ENCODE peak calls at places on chromosomes 1 and 21, in six cellular contexts. One of them, this sample, is unnamed.

GRCh38 chr1:78743626-78744025 is 94.0 kb downstream of the IFI44 start:
- DNase-seq in GM10248: no peak
- DNase-seq in LNCaP clone FGC: no peak
- DNase-seq in Calu3: no peak
- DNase-seq in tibial nerve: no peak
- DNase-seq in fibroblast of mammary gland: peak; percentile 68
- DNase-seq in this sample: no peak

GRCh38 chr21:41895643-41896493 is 16.7 kb upstream of the PRDM15 start:
- DNase-seq in GM10248: peak; percentile 53
- DNase-seq in LNCaP clone FGC: no peak
- DNase-seq in Calu3: no peak
- DNase-seq in tibial nerve: no peak
- DNase-seq in fibroblast of mammary gland: no peak
- DNase-seq in this sample: no peak

GRCh38 chr1:150889650-150890416 is 2.9 kb downstream of the CTXND2 start:
- DNase-seq in GM10248: no peak
- DNase-seq in LNCaP clone FGC: no peak
- DNase-seq in Calu3: no peak
- DNase-seq in tibial nerve: no peak
- DNase-seq in fibroblast of mammary gland: no peak
- DNase-seq in this sample: no peak

GRCh38 chr1:224579526-224579925 is 36.6 kb upstream of the CNIH3 start:
- DNase-seq in GM10248: no peak
- DNase-seq in LNCaP clone FGC: no peak
- DNase-seq in Calu3: no peak
- DNase-seq in tibial nerve: no peak
- DNase-seq in fibroblast of mammary gland: peak; percentile 77
- DNase-seq in this sample: no peak

GRCh38 chr1:160826546-160826945 is 30.6 kb downstream of the LY9 start:
- DNase-seq in GM10248: no peak
- DNase-seq in LNCaP clone FGC: no peak
- DNase-seq in Calu3: peak; percentile 27
- DNase-seq in tibial nerve: no peak
- DNase-seq in fibroblast of mammary gland: no peak
- DNase-seq in this sample: no peak

GRCh38 chr1:41804176-41804575 is 114.5 kb downstream of the HIVEP3 start:
- DNase-seq in GM10248: no peak
- DNase-seq in LNCaP clone FGC: no peak
- DNase-seq in Calu3: no peak
- DNase-seq in tibial nerve: no peak
- DNase-seq in fibroblast of mammary gland: no peak
- DNase-seq in this sample: no peak

GRCh38 chr1:156591181-156591431 is 470 bp upstream of the NAXE start:
- DNase-seq in GM10248: no peak
- DNase-seq in LNCaP clone FGC: no peak
- DNase-seq in Calu3: no peak
- DNase-seq in tibial nerve: no peak
- DNase-seq in fibroblast of mammary gland: no peak
- DNase-seq in this sample: no peak

GRCh38 chr1:22048351-22049192 is 3.9 kb upstream of the CDC42 start:
- DNase-seq in GM10248: no peak
- DNase-seq in LNCaP clone FGC: no peak
- DNase-seq in Calu3: no peak
- DNase-seq in tibial nerve: no peak
- DNase-seq in fibroblast of mammary gland: peak; percentile 63
- DNase-seq in this sample: peak; percentile 28

GRCh38 chr21:14560139-14560538 is 14.0 kb upstream of the SAMSN1 start:
- DNase-seq in GM10248: no peak
- DNase-seq in LNCaP clone FGC: no peak
- DNase-seq in Calu3: no peak
- DNase-seq in tibial nerve: no peak
- DNase-seq in fibroblast of mammary gland: no peak
- DNase-seq in this sample: no peak

GRCh38 chr1:171218661-171219060 is 29.6 kb upstream of the FMO1 start:
- DNase-seq in GM10248: no peak
- DNase-seq in LNCaP clone FGC: no peak
- DNase-seq in Calu3: no peak
- DNase-seq in tibial nerve: no peak
- DNase-seq in fibroblast of mammary gland: no peak
- DNase-seq in this sample: no peak

GRCh38 chr1:61451214-61451968 is 273.6 kb downstream of the TM2D1 start:
- DNase-seq in GM10248: no peak
- DNase-seq in LNCaP clone FGC: no peak
- DNase-seq in Calu3: no peak
- DNase-seq in tibial nerve: no peak
- DNase-seq in fibroblast of mammary gland: no peak
- DNase-seq in this sample: no peak

GRCh38 chr1:68145418-68146126 is 86.8 kb downstream of the WLS start:
- DNase-seq in GM10248: no peak
- DNase-seq in LNCaP clone FGC: peak; percentile 28
- DNase-seq in Calu3: peak; percentile 49
- DNase-seq in tibial nerve: no peak
- DNase-seq in fibroblast of mammary gland: no peak
- DNase-seq in this sample: no peak

GRCh38 chr1:228366851-228367741 is 39.5 kb downstream of the TRIM11 start:
- DNase-seq in GM10248: no peak
- DNase-seq in LNCaP clone FGC: no peak
- DNase-seq in Calu3: no peak
- DNase-seq in tibial nerve: no peak
- DNase-seq in fibroblast of mammary gland: no peak
- DNase-seq in this sample: no peak

GRCh38 chr1:59186656-59187055 is 110.2 kb upstream of the FGGY start:
- DNase-seq in GM10248: no peak
- DNase-seq in LNCaP clone FGC: no peak
- DNase-seq in Calu3: no peak
- DNase-seq in tibial nerve: no peak
- DNase-seq in fibroblast of mammary gland: peak; percentile 67
- DNase-seq in this sample: no peak

GRCh38 chr1:208154679-208155078 is 89.5 kb downstream of the PLXNA2 start:
- DNase-seq in GM10248: no peak
- DNase-seq in LNCaP clone FGC: no peak
- DNase-seq in Calu3: peak; percentile 72
- DNase-seq in tibial nerve: no peak
- DNase-seq in fibroblast of mammary gland: no peak
- DNase-seq in this sample: no peak

GRCh38 chr1:5831600-5832335 is 160.5 kb downstream of the NPHP4 start:
- DNase-seq in GM10248: no peak
- DNase-seq in LNCaP clone FGC: no peak
- DNase-seq in Calu3: no peak
- DNase-seq in tibial nerve: no peak
- DNase-seq in fibroblast of mammary gland: no peak
- DNase-seq in this sample: no peak

GRCh38 chr1:168121314-168122029 is 15.3 kb downstream of the GPR161 start:
- DNase-seq in GM10248: no peak
- DNase-seq in LNCaP clone FGC: peak; percentile 59
- DNase-seq in Calu3: no peak
- DNase-seq in tibial nerve: peak; percentile 52
- DNase-seq in fibroblast of mammary gland: peak; percentile 93
- DNase-seq in this sample: no peak

GRCh38 chr21:27764056-27764455 is 797.2 kb upstream of the ADAMTS5 start:
- DNase-seq in GM10248: no peak
- DNase-seq in LNCaP clone FGC: no peak
- DNase-seq in Calu3: no peak
- DNase-seq in tibial nerve: no peak
- DNase-seq in fibroblast of mammary gland: no peak
- DNase-seq in this sample: no peak

GRCh38 chr21:27761623-27762022 is 794.7 kb upstream of the ADAMTS5 start:
- DNase-seq in GM10248: no peak
- DNase-seq in LNCaP clone FGC: peak; percentile 1
- DNase-seq in Calu3: no peak
- DNase-seq in tibial nerve: no peak
- DNase-seq in fibroblast of mammary gland: no peak
- DNase-seq in this sample: no peak

GRCh38 chr21:27756191-27756590 is 789.3 kb upstream of the ADAMTS5 start:
- DNase-seq in GM10248: no peak
- DNase-seq in LNCaP clone FGC: no peak
- DNase-seq in Calu3: no peak
- DNase-seq in tibial nerve: no peak
- DNase-seq in fibroblast of mammary gland: peak; percentile 25
- DNase-seq in this sample: no peak

GRCh38 chr21:27759820-27760219 is 792.9 kb upstream of the ADAMTS5 start:
- DNase-seq in GM10248: no peak
- DNase-seq in LNCaP clone FGC: peak; percentile 14
- DNase-seq in Calu3: peak; percentile 28
- DNase-seq in tibial nerve: no peak
- DNase-seq in fibroblast of mammary gland: no peak
- DNase-seq in this sample: no peak

GRCh38 chr21:27759091-27759659 is 792.3 kb upstream of the ADAMTS5 start:
- DNase-seq in GM10248: no peak
- DNase-seq in LNCaP clone FGC: no peak
- DNase-seq in Calu3: peak; percentile 43
- DNase-seq in tibial nerve: no peak
- DNase-seq in fibroblast of mammary gland: no peak
- DNase-seq in this sample: no peak
- TF ChIP-seq CTCF in GM10248: peak; percentile 25
- TF ChIP-seq CTCF in LNCaP clone FGC: peak; percentile 46
- TF ChIP-seq CTCF in Calu3: peak; percentile 62
- TF ChIP-seq CTCF in tibial nerve: no peak
- TF ChIP-seq CTCF in fibroblast of mammary gland: peak; percentile 33
- TF ChIP-seq CTCF in this sample: no peak

GRCh38 chr1:202124107-202124506 is 1.4 kb downstream of the GPR37L1 start:
- DNase-seq in GM10248: no peak
- DNase-seq in LNCaP clone FGC: no peak
- DNase-seq in Calu3: no peak
- DNase-seq in tibial nerve: no peak
- DNase-seq in fibroblast of mammary gland: no peak
- DNase-seq in this sample: no peak

GRCh38 chr1:202121006-202121405 is 1.7 kb upstream of the GPR37L1 start:
- DNase-seq in GM10248: no peak
- DNase-seq in LNCaP clone FGC: no peak
- DNase-seq in Calu3: no peak
- DNase-seq in tibial nerve: no peak
- DNase-seq in fibroblast of mammary gland: no peak
- DNase-seq in this sample: no peak

GRCh38 chr1:202125611-202126010 is 2.9 kb downstream of the GPR37L1 start:
- DNase-seq in GM10248: no peak
- DNase-seq in LNCaP clone FGC: no peak
- DNase-seq in Calu3: no peak
- DNase-seq in tibial nerve: no peak
- DNase-seq in fibroblast of mammary gland: no peak
- DNase-seq in this sample: no peak

GRCh38 chr1:202123336-202123813 is 658 bp downstream of the GPR37L1 start:
- DNase-seq in GM10248: no peak
- DNase-seq in LNCaP clone FGC: no peak
- DNase-seq in Calu3: no peak
- DNase-seq in tibial nerve: no peak
- DNase-seq in fibroblast of mammary gland: no peak
- DNase-seq in this sample: no peak

DNA sequence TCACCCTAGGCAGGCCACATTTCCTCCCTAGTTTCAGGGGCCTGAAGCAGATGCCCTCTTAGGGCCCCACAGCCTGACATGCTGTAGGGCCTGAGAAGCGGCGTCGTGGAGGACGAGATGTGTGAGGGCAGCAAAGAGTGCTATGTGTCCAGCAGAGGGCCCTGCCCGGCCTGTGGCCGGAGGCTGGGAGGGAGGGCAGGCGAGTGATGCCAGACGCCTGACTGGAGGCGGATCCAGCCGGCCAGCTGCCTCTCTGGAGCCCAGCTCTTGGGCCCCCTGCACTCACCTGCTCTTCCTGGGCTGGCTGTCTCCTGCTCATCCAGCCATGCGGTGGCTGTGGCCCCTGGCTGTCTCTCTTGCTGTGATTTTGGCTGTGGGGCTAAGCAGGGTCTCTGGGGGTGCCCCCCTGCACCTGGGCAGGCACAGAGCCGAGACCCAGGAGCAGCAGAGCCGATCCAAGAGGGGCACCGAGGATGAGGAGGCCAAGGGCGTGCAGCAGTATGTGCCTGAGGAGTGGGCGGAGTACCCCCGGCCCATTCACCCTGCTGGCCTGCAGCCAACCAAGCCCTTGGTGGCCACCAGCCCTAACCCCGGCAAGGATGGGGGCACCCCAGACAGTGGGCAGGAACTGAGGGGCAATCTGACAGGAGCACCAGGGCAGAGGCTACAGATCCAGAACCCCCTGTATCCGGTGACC is at the start of gene GPR37L1:
- DNase-seq in GM10248: no peak
- DNase-seq in LNCaP clone FGC: no peak
- DNase-seq in Calu3: peak; percentile 79
- DNase-seq in tibial nerve: peak; percentile 44
- DNase-seq in fibroblast of mammary gland: peak; percentile 56
- DNase-seq in this sample: no peak
- TF ChIP-seq CTCF in GM10248: no peak
- TF ChIP-seq CTCF in LNCaP clone FGC: peak; percentile 65
- TF ChIP-seq CTCF in Calu3: peak; percentile 72
- TF ChIP-seq CTCF in tibial nerve: peak; percentile 86
- TF ChIP-seq CTCF in fibroblast of mammary gland: peak; percentile 50
- TF ChIP-seq CTCF in this sample: no peak

GRCh38 chr1:202208458-202208857 is 14.9 kb downstream of the LGR6 start:
- DNase-seq in GM10248: no peak
- DNase-seq in LNCaP clone FGC: no peak
- DNase-seq in Calu3: no peak
- DNase-seq in tibial nerve: no peak
- DNase-seq in fibroblast of mammary gland: no peak
- DNase-seq in this sample: no peak

GRCh38 chr1:202205523-202206190 is 12.1 kb downstream of the LGR6 start:
- DNase-seq in GM10248: no peak
- DNase-seq in LNCaP clone FGC: no peak
- DNase-seq in Calu3: no peak
- DNase-seq in tibial nerve: no peak
- DNase-seq in fibroblast of mammary gland: no peak
- DNase-seq in this sample: no peak

GRCh38 chr1:202204065-202204464 is 10.5 kb downstream of the LGR6 start:
- DNase-seq in GM10248: no peak
- DNase-seq in LNCaP clone FGC: no peak
- DNase-seq in Calu3: no peak
- DNase-seq in tibial nerve: no peak
- DNase-seq in fibroblast of mammary gland: no peak
- DNase-seq in this sample: no peak

GRCh38 chr1:202210370-202210769 is 16.8 kb downstream of the LGR6 start:
- DNase-seq in GM10248: no peak
- DNase-seq in LNCaP clone FGC: no peak
- DNase-seq in Calu3: peak; percentile 54
- DNase-seq in tibial nerve: no peak
- DNase-seq in fibroblast of mammary gland: no peak
- DNase-seq in this sample: no peak

DNA sequence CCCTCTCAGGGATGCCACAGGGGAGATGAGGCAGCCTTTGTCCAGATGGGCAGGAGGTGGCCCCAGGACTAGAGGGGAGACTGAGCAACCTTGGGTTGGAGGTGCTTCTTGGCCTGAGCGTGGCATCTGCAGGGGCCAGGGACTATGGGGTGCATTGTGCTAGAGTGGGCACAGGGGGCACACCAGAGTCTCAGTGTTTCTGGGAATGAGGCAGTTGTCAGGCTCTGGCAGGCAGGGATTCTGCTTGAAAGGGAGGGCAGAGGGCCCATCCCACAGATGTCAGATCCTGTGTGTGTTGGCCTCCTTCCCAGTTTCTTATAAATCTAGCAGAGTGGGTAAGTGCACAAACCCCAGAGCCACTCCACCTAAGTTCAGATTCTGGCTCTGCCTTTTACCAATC is 13.7 kb downstream of the LGR6 start:
- DNase-seq in GM10248: no peak
- DNase-seq in LNCaP clone FGC: peak; percentile 74
- DNase-seq in Calu3: no peak
- DNase-seq in tibial nerve: no peak
- DNase-seq in fibroblast of mammary gland: peak; percentile 63
- DNase-seq in this sample: no peak
- TF ChIP-seq CTCF in GM10248: no peak
- TF ChIP-seq CTCF in LNCaP clone FGC: no peak
- TF ChIP-seq CTCF in Calu3: no peak
- TF ChIP-seq CTCF in tibial nerve: no peak
- TF ChIP-seq CTCF in fibroblast of mammary gland: no peak
- TF ChIP-seq CTCF in this sample: no peak

GRCh38 chr1:184340984-184341383 is 45.8 kb upstream of the C1orf21 start:
- DNase-seq in GM10248: no peak
- DNase-seq in LNCaP clone FGC: no peak
- DNase-seq in Calu3: no peak
- DNase-seq in tibial nerve: no peak
- DNase-seq in fibroblast of mammary gland: peak; percentile 13
- DNase-seq in this sample: no peak
- TF ChIP-seq CTCF in GM10248: no peak
- TF ChIP-seq CTCF in LNCaP clone FGC: peak; percentile 13
- TF ChIP-seq CTCF in Calu3: peak; percentile 12
- TF ChIP-seq CTCF in tibial nerve: no peak
- TF ChIP-seq CTCF in fibroblast of mammary gland: peak; percentile 37
- TF ChIP-seq CTCF in this sample: no peak

This sample was measured in GM13977.